ENCODE peak calls at places on chromosomes 5 and 9, in nine cellular contexts. C, Y, W, T, Q, L, X, K and D are unnamed samples.

GRCh38 chr5:177399903-177400868 is at the start of gene PFN3:
- DNase-seq in C (no peak), Y (no peak), W (no peak), T (no peak), Q (no peak), L (no peak), X (no peak), K (no peak), D (no peak)

GRCh38 chr5:126044111-126044668 is 379.0 kb upstream of the GRAMD2B start:
- DNase-seq in C (no peak), Y (no peak), W (peak; percentile 6), T (no peak), Q (peak; percentile 3), L (peak; percentile 67), X (no peak), K (peak; percentile 62), D (no peak)

GRCh38 chr9:38724749-38725148 is 4.8 kb upstream of the FAM240B start:
- DNase-seq in C (no peak), Y (no peak), W (no peak), T (no peak), Q (no peak), L (no peak), X (no peak), K (no peak), D (no peak)

GRCh38 chr5:80797428-80798024 is 142.7 kb upstream of the DHFR start:
- DNase-seq in C (no peak), Y (no peak), W (no peak), T (no peak), Q (no peak), L (no peak), X (no peak), K (no peak), D (no peak)

GRCh38 chr9:108580021-108580439 is 275.8 kb downstream of the ACTL7B start:
- DNase-seq in C (peak; percentile 77), Y (no peak), W (no peak), T (no peak), Q (no peak), L (no peak), X (no peak), K (no peak), D (no peak)

GRCh38 chr9:17064558-17064957 is 70.3 kb upstream of the CNTLN start:
- DNase-seq in C (no peak), Y (no peak), W (no peak), T (no peak), Q (no peak), L (no peak), X (no peak), K (no peak), D (no peak)

GRCh38 chr9:69932901-69933300 is 110.7 kb upstream of the MAMDC2 start:
- DNase-seq in C (no peak), Y (no peak), W (no peak), T (no peak), Q (no peak), L (no peak), X (no peak), K (peak; percentile 11), D (no peak)

GRCh38 chr9:73565026-73565425 is 413.4 kb downstream of the ANXA1 start:
- DNase-seq in C (no peak), Y (no peak), W (no peak), T (no peak), Q (no peak), L (no peak), X (no peak), K (no peak), D (no peak)

GRCh38 chr9:94941211-94941875 is 214.8 kb downstream of the AOPEP start:
- DNase-seq in C (no peak), Y (no peak), W (no peak), T (no peak), Q (peak; percentile 60), L (no peak), X (no peak), K (no peak), D (no peak)

GRCh38 chr5:115732026-115732425 is 84.4 kb downstream of the CDO1 start:
- DNase-seq in C (no peak), Y (no peak), W (no peak), T (no peak), Q (no peak), L (no peak), X (no peak), K (no peak), D (no peak)

GRCh38 chr5:150596313-150596712 is 44.1 kb upstream of the SYNPO start:
- DNase-seq in C (no peak), Y (no peak), W (no peak), T (no peak), Q (no peak), L (no peak), X (no peak), K (no peak), D (no peak)

GRCh38 chr9:104503963-104504362 is at the start of gene OR13F1:
- DNase-seq in C (no peak), Y (no peak), W (no peak), T (no peak), Q (no peak), L (no peak), X (no peak), K (no peak), D (no peak)